ENCODE peak calls at places on chromosomes 2 and 18, in seven cellular contexts. M, G, J, T, R, X and I are unnamed samples.

GRCh38 chr2:45796500-45796899 is 145.0 kb downstream of the PRKCE start:
- DNase-seq in X (no peak), R (no peak), T (no peak), G (no peak), M (no peak), J (no peak), I (no peak)

GRCh38 chr2:119230219-119230618 is 6.6 kb downstream of the STEAP3 start:
- DNase-seq in R (no peak), G (no peak), T (no peak), J (no peak), M (no peak), X (no peak), I (no peak)

GRCh38 chr2:63078852-63079606 is 28.4 kb downstream of the OTX1 start:
- DNase-seq in R (no peak), J (no peak), T (no peak), M (no peak), G (peak; percentile 20), X (no peak), I (no peak)

GRCh38 chr2:156110890-156111289 is 221.6 kb downstream of the NR4A2 start:
- DNase-seq in J (no peak), T (no peak), G (peak; percentile 56), X (peak; percentile 9), M (peak; percentile 13), R (no peak), I (peak; percentile 15)

GRCh38 chr2:21763501-21763900 is 639.7 kb downstream of the TDRD15 start:
- DNase-seq in J (no peak), G (no peak), T (no peak), X (no peak), R (no peak), M (no peak), I (no peak)

GRCh38 chr18:27004056-27004829 is 138.7 kb upstream of the AQP4 start:
- DNase-seq in T (no peak), J (no peak), G (peak; percentile 25), M (no peak), R (no peak), X (no peak), I (no peak)

GRCh38 chr18:51098513-51098912 is 68.5 kb downstream of the SMAD4 start:
- DNase-seq in T (no peak), R (no peak), G (no peak), M (no peak), X (no peak), J (no peak), I (no peak)

GRCh38 chr18:59870623-59871130 is 29.1 kb upstream of the PMAIP1 start:
- DNase-seq in X (no peak), R (no peak), J (no peak), G (no peak), M (no peak), T (no peak), I (no peak)

GRCh38 chr2:176419591-176420071 is 150.4 kb downstream of the MTX2 start:
- DNase-seq in G (no peak), X (no peak), M (no peak), T (no peak), R (no peak), J (no peak), I (no peak)

GRCh38 chr2:126864861-126865260 is 33.8 kb upstream of the TEX51 start:
- DNase-seq in R (no peak), X (no peak), G (no peak), M (no peak), T (no peak), J (no peak), I (no peak)

GRCh38 chr18:3652380-3653262 is 202.6 kb downstream of the TGIF1 start:
- DNase-seq in R (peak; percentile 28), J (peak; percentile 79), G (no peak), T (peak; percentile 38), M (no peak), X (no peak), I (no peak)

GRCh38 chr2:163302141-163302540 is 433.7 kb downstream of the FIGN start:
- DNase-seq in T (no peak), J (no peak), M (no peak), X (no peak), R (no peak), G (no peak), I (no peak)

GRCh38 chr2:71576541-71576940 is 123.2 kb downstream of the DYSF start:
- DNase-seq in J (no peak), M (no peak), T (peak; percentile 51), X (no peak), G (no peak), R (peak; percentile 60), I (no peak)

GRCh38 chr18:54590945-54591344 is at the start of gene DYNAP:
- DNase-seq in J (no peak), M (no peak), X (no peak), R (no peak), T (no peak), G (no peak), I (no peak)

GRCh38 chr18:50849448-50849847 is 29.5 kb upstream of the ME2 start:
- DNase-seq in R (no peak), M (no peak), X (no peak), J (no peak), T (no peak), G (no peak), I (no peak)

GRCh38 chr18:62637807-62638687 is 77.3 kb upstream of the PHLPP1 start:
- DNase-seq in R (no peak), X (peak; percentile 23), J (no peak), M (no peak), T (no peak), G (peak; percentile 38), I (peak; percentile 20)

GRCh38 chr18:27787543-27787942 is 389.4 kb downstream of the CDH2 start:
- DNase-seq in J (no peak), G (no peak), T (no peak), R (no peak), X (no peak), M (no peak), I (no peak)

GRCh38 chr2:211967234-211967633 is 571.4 kb downstream of the ERBB4 start:
- DNase-seq in G (no peak), T (no peak), J (no peak), X (no peak), R (no peak), M (no peak), I (no peak)

GRCh38 chr18:9790261-9790660 is 82.2 kb downstream of the RAB31 start:
- DNase-seq in X (no peak), G (no peak), T (no peak), J (no peak), R (no peak), M (no peak), I (no peak)

GRCh38 chr2:3198119-3198518 is 179.5 kb downstream of the EIPR1 start:
- DNase-seq in G (peak; percentile 80), X (no peak), M (no peak), T (no peak), R (no peak), J (no peak), I (no peak)

GRCh38 chr2:62506421-62506750 is 391 bp upstream of the TMEM17 start:
- DNase-seq in J (peak; percentile 12), R (no peak), G (no peak), M (no peak), X (no peak), T (no peak), I (no peak)

GRCh38 chr2:182359027-182360011 is 67.5 kb downstream of the PDE1A start:
- DNase-seq in J (no peak), T (no peak), M (no peak), G (no peak), X (no peak), R (no peak), I (no peak)

GRCh38 chr2:1823187-1824169 is 79.2 kb upstream of the PXDN start:
- DNase-seq in M (peak; percentile 36), R (no peak), J (no peak), T (no peak), G (peak; percentile 80), X (no peak), I (no peak)

GRCh38 chr2:127347734-127348392 is 39.9 kb downstream of the MAP3K2 start:
- DNase-seq in T (no peak), J (no peak), G (no peak), R (no peak), X (no peak), M (no peak), I (no peak)

GRCh38 chr18:79418236-79418635 is 22.5 kb downstream of the NFATC1 start:
- DNase-seq in R (no peak), M (no peak), T (no peak), G (no peak), J (no peak), X (no peak), I (no peak)

DNA sequence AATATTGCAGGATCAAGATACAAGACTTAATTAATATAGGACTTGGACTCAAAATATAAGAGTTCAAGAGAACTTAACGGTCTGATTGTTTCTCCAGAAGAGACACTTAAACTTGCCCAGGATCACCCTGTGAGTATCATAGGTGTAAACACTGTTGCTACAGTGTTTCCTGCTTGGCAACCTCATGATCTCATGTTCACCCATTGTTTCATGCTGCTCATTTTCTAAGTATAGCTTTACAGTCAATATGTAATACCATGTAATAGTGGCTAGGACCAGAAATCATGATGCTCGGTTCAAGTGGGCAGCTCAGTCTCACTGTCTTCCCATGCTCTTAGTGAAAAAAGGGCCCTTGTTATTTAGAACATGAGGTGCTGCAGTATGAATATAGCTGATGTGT is 157.4 kb downstream of the CERS6 start:
- DNase-seq in T (no peak), J (no peak), R (no peak), M (no peak), G (no peak), X (no peak), I (no peak)
- TF ChIP-seq CTCF in T (no peak), J (no peak), R (no peak), M (no peak), G (no peak), X (no peak), I (no peak)

GRCh38 chr2:109260886-109261700 is 132.1 kb downstream of the SH3RF3 start:
- DNase-seq in M (no peak), X (no peak), R (no peak), J (no peak), T (no peak), G (peak; percentile 32), I (no peak)
- TF ChIP-seq CTCF in M (peak; percentile 30), X (peak; percentile 30), R (no peak), J (peak; percentile 28), T (no peak), G (peak; percentile 43), I (no peak)

DNA sequence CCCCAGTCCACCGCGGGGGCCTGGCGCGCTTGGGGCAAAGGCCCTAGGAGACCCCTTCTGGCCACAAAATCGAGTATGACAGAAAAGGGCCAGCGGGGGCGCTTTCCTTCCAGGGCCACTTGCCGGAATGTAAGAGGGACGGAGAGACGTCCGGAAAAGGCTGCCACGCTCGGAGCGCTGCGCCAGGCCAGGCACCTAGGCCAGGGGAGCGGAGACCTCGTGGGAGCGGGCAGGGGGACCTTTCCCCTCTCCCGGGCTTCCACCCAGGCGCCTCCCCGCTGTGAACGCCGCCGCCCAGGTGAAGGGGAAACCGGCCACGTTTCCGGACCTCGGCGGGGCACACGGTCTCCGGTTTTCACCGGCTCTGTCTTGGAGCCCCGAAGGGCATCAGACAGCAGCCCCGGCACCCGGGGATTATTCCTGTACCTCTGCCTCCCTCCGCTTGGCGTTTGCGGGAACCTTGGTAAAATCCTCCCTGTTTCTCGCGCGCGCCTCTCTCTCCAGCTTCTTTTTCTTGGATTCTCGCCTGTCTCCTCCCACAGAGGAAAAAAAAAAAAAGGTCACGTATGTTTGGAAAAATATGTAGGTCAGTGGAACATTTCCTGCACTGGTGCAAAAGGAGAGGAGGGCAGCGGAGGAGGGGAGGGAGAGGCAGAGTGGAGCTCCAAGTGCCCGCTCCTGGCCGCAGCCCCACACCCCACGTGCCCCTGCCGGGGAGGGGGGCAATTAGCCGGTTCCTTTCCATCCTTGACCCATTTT is 1.2 kb upstream of the NPAS2 start:
- DNase-seq in G (peak; percentile 83), X (no peak), J (no peak), M (peak; percentile 43), T (peak; percentile 67), R (peak; percentile 71), I (no peak)
- TF ChIP-seq CTCF in G (peak; percentile 59), X (no peak), J (peak; percentile 54), M (peak; percentile 51), T (peak; percentile 17), R (no peak), I (no peak)

GRCh38 chr2:120914839-120915521 is 179.3 kb downstream of the GLI2 start:
- DNase-seq in J (peak; percentile 75), G (no peak), X (no peak), M (no peak), R (peak; percentile 85), T (peak; percentile 85), I (no peak)
- TF ChIP-seq CTCF in J (no peak), G (no peak), X (no peak), M (no peak), R (peak; percentile 37), T (no peak), I (no peak)